ENCODE peak calls at places on chromosomes 12 and 14, in six cellular contexts. X, Z, N, W, G and I are unnamed samples.

GRCh38 chr14:59897757-59898383 is 22.1 kb upstream of the LRRC9 start:
- DNase-seq in X (no peak), Z (peak), N (peak), W (no peak), G (no peak), I (peak)

GRCh38 chr12:77122236-77122635 is 56.9 kb upstream of the E2F7 start:
- DNase-seq in X (no peak), Z (peak), N (peak), W (no peak), G (peak), I (peak)

GRCh38 chr12:114733919-114734318 is 49.9 kb upstream of the TBX3 start:
- DNase-seq in X (no peak), Z (no peak), N (no peak), W (no peak), G (no peak), I (no peak)

GRCh38 chr12:117502233-117502632 is 140.8 kb upstream of the NOS1 start:
- DNase-seq in X (no peak), Z (no peak), N (no peak), W (no peak), G (no peak), I (no peak)

GRCh38 chr12:1799882-1800645 is 20.3 kb upstream of the LRTM2 start:
- DNase-seq in X (no peak), Z (no peak), N (no peak), W (no peak), G (no peak), I (no peak)

GRCh38 chr12:68479832-68480291 is 130.8 kb upstream of the RAP1B start:
- DNase-seq in X (no peak), Z (no peak), N (peak), W (no peak), G (no peak), I (no peak)

GRCh38 chr14:53619625-53620324 is 336.9 kb downstream of the BMP4 start:
- DNase-seq in X (no peak), Z (peak), N (peak), W (no peak), G (peak), I (peak)

GRCh38 chr12:88052686-88053085 is 23.5 kb upstream of the C12orf50 start:
- DNase-seq in X (no peak), Z (peak), N (peak), W (no peak), G (no peak), I (peak)

GRCh38 chr12:130932061-130932650 is 21.6 kb upstream of the ADGRD1 start:
- DNase-seq in X (no peak), Z (no peak), N (no peak), W (no peak), G (no peak), I (peak)

DNA sequence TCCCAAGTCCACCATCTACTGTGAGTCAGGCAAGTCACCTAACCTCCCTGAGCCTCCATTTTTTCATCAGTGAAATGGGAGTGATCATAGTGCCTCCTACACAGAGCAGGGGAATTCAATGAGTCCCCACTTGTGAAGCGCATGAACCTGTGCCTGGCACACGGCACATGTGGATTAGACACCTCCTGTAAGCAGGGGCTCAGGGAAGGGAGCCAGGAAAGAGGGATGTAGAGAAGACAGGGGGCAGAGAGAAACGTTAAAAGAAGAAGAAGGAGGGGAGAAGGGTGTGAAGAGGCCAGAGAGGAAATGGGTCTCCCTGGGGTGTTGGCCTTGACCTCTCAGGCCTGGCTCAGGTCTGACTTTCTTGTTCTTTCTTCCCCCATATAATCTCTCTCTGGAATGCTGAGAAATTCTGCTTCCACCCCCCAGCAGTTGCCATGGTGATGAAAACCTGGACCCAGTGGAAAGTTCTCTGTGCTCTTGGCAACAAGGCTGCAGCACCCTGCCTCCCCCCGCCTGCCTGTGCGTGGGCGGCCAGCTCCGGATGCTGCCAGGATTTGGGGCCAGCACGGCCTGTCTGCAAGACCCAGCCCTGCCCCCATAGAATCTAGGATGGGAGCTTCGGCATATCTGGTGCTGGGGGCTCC is 94.5 kb downstream of the CALM1 start:
- DNase-seq in X (no peak), Z (peak), N (no peak), W (no peak), G (no peak), I (peak)
- TF ChIP-seq CTCF in X (no peak), Z (no peak), N (no peak), W (no peak), G (no peak), I (no peak)

GRCh38 chr12:46390304-46390703 is 17.7 kb upstream of the SLC38A2 start:
- DNase-seq in X (no peak), Z (no peak), N (no peak), W (no peak), G (no peak), I (no peak)
- H3K4me3 ChIP-seq in X (no peak), Z (no peak), N (peak), W (no peak), G (no peak), I (no peak)

DNA sequence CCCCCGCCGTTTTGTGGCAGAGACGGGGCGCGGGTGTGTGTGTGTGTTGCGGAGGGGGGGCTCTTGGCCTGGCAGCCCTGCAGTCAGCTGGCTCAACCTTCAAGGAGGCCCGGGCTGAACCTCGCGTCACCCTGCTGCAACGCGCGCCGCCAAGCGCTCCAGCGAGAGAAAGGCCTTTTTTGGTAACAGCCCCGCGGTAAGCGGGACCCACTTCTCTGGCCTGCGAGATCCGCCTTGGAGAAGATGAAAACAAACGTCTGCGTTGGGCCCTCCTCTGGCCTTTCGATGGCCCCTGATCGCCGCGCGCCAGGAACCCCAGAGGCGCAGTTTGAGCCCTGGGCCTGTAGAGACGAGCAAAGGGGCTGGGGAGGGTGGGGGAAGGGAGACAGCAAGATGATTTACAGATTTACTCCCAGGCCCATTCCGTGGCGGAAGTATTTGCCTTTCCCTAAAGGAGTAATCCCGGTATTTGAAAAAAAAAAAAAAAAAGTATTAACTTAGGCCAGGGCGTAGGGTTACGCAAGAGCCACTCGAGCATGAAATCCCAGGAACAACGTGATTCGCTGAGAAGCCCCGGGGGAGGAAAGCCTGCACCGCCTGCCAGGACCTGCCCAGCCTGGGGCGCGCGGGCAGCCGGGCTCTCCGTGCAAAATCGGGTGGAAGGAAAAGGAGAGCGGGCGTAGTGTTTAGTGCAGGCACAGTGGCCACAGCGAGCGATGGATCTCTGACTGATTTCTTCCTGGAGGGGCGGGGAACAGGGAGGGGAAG is 4.5 kb upstream of the IRF2BPL start:
- DNase-seq in X (peak), Z (peak), N (peak), W (peak), G (peak), I (peak)
- TF ChIP-seq CTCF in X (peak), Z (peak), N (peak), W (no peak), G (peak), I (peak)

GRCh38 chr14:104786091-104786586 is 9.4 kb downstream of the AKT1 start:
- DNase-seq in X (no peak), Z (no peak), N (no peak), W (no peak), G (no peak), I (no peak)

GRCh38 chr14:104785708-104786080 is 9.9 kb downstream of the AKT1 start:
- DNase-seq in X (no peak), Z (no peak), N (no peak), W (no peak), G (no peak), I (no peak)

GRCh38 chr14:104787736-104788532 is 7.6 kb downstream of the AKT1 start:
- DNase-seq in X (no peak), Z (no peak), N (no peak), W (no peak), G (no peak), I (no peak)

GRCh38 chr14:104788533-104788818 is 7.1 kb downstream of the AKT1 start:
- DNase-seq in X (no peak), Z (no peak), N (no peak), W (no peak), G (no peak), I (no peak)

GRCh38 chr14:104786726-104787675 is 8.5 kb downstream of the AKT1 start:
- DNase-seq in X (no peak), Z (no peak), N (no peak), W (no peak), G (no peak), I (no peak)
- H3K4me3 ChIP-seq in X (no peak), Z (no peak), N (no peak), W (no peak), G (no peak), I (no peak)

GRCh38 chr12:3042394-3042793 is 34.8 kb upstream of the TSPAN9 start:
- DNase-seq in X (no peak), Z (no peak), N (no peak), W (no peak), G (no peak), I (no peak)

GRCh38 chr12:3042826-3043225 is 34.4 kb upstream of the TSPAN9 start:
- DNase-seq in X (no peak), Z (no peak), N (no peak), W (no peak), G (no peak), I (no peak)

GRCh38 chr12:3040663-3041544 is 36.3 kb upstream of the TSPAN9 start:
- DNase-seq in X (no peak), Z (no peak), N (no peak), W (no peak), G (no peak), I (no peak)

GRCh38 chr12:3040026-3040656 is 37.0 kb upstream of the TSPAN9 start:
- DNase-seq in X (no peak), Z (no peak), N (no peak), W (no peak), G (no peak), I (no peak)

GRCh38 chr12:3041558-3042164 is 35.5 kb upstream of the TSPAN9 start:
- DNase-seq in X (no peak), Z (peak), N (peak), W (peak), G (no peak), I (peak)
- TF ChIP-seq CTCF in X (peak), Z (peak), N (peak), W (no peak), G (peak), I (peak)

DNA sequence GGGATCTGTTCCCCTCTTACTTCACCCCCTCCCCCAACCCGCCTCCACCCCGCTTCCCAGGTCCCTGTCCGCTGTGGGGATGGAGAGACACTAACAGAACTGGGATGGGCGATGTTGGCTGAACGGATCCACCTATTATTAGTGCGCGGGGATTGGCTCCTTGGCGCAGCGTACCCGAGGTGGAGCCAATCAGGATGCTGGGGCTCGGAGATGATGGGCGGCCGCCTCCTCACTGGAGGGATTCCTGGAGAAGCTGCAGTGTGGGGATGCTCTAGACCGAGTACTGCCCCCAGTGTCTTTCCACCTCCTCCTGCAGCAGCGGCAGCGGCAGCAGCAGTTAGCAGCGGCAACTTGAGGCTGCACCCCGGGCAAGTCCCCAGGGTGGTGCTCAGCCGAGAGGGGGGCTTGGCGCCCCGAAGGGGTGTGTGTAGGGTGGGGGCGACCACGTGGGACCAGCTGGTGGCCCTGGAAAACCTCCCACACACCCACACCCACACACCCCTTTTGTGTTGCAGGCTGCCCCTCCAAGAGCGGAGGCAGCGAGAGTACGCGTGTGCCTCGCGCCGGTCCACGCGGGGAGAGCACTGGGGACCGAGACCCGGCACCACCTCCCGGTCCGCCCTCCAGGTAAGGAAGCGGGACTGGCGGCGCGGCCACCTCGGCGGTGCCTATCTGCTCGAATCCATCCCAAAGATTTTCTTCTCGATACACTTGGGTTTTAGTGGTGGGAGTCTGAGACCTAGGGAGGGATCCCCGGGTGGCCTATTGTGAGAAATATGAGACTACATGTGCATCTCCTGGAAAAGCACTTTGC is at the start of gene SYT1:
- DNase-seq in X (no peak), Z (peak), N (peak), W (no peak), G (no peak), I (peak)
- H3K4me3 ChIP-seq in X (peak), Z (peak), N (peak), W (no peak), G (peak), I (peak)

GRCh38 chr12:103503546-103504480 is 8.0 kb upstream of the C12orf42 start:
- DNase-seq in X (no peak), Z (no peak), N (no peak), W (peak), G (no peak), I (no peak)
- TF ChIP-seq CTCF in X (no peak), Z (no peak), N (peak), W (peak), G (no peak), I (no peak)